ENCODE peak calls at places on chromosomes 16 and 17, in five cellular contexts. P is GM10248, Q is H1, O is right atrium auricular region, C is PC-9. M is an unnamed sample.

GRCh38 chr17:17790673-17791464 is 45.9 kb downstream of the SREBF1 start:
- DNase-seq in O (no peak), P (no peak), Q (no peak), C (no peak), M (no peak)

GRCh38 chr17:4666296-4666695 is 24.8 kb upstream of the ALOX15 start:
- DNase-seq in P (no peak), C (no peak), Q (no peak), O (no peak), M (no peak)

GRCh38 chr16:82481455-82481854 is 145.3 kb upstream of the CDH13 start:
- DNase-seq in Q (no peak), P (no peak), C (no peak), O (no peak), M (no peak)

GRCh38 chr16:57658130-57658877 is 9.8 kb upstream of the ADGRG3 start:
- DNase-seq in P (no peak), C (no peak), Q (no peak), O (no peak), M (no peak)

GRCh38 chr16:5603836-5604235 is 506.2 kb upstream of the EEF2KMT start:
- DNase-seq in P (no peak), C (no peak), Q (no peak), O (no peak), M (no peak)

GRCh38 chr17:29732613-29733012 is 109.9 kb upstream of the CORO6 start:
- DNase-seq in P (no peak), Q (no peak), C (peak), O (no peak), M (no peak)

GRCh38 chr17:4908301-4908700 is 5.4 kb upstream of the CHRNE start:
- DNase-seq in Q (no peak), C (no peak), O (no peak), P (no peak), M (no peak)

GRCh38 chr17:78130439-78131101 is at the start of gene TMC8:
- DNase-seq in C (no peak), Q (no peak), O (no peak), P (peak), M (no peak)

GRCh38 chr16:89170346-89171215 is 967 bp upstream of the CDH15 start:
- DNase-seq in C (peak), O (no peak), P (no peak), Q (peak), M (no peak)

GRCh38 chr16:54201200-54201599 is 85.4 kb downstream of the IRX3 start:
- DNase-seq in C (no peak), O (no peak), P (no peak), Q (no peak), M (no peak)

GRCh38 chr17:76005263-76006149 is 4.9 kb downstream of the CDK3 start:
- DNase-seq in O (peak), C (peak), Q (no peak), P (peak), M (peak)

GRCh38 chr16:54285414-54286066 is 1.0 kb downstream of the IRX3 start:
- DNase-seq in Q (no peak), P (no peak), O (no peak), C (peak), M (no peak)

GRCh38 chr16:16025214-16025968 is 76.0 kb downstream of the ABCC1 start:
- DNase-seq in C (no peak), Q (no peak), P (peak), O (peak), M (no peak)
- TF ChIP-seq CTCF in C (no peak), Q (no peak), P (no peak), O (no peak), M (no peak)

DNA sequence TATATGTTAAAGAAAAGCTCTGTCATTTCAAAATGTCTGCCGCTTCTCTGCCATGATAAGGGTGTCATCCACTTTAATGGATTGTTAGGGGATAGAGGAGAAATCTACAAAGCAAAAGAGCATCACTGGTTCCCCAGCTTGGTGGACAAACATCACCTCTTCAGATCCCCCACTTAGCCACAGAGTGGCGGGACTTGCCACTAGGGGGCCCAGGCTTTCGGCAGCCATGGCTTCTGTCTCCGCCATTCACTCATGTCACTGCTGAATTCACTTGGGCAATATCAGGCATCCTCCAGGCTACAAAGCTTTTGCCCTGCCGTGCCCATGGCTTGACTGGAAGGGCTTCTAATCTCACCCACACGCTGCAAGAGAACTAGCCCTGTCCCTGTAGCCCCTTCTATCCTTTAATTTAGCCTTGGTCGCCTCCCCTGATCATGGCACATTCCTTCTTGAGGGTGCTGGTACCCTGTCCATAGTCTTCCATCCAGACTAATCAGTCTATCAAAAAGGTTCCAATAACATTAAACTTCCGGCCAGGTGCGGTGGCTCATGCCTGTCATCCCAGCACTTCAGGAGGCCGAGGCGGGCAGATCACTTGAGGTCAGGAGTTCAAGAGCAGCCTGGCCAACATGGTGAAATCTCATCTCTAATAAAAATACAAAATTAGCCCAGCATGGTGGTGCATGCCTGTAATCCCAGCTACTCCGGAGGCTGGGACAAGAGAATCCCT is 34.7 kb downstream of the SBK1 start:
- DNase-seq in C (peak), O (peak), P (peak), Q (no peak), M (peak)
- TF ChIP-seq CTCF in C (peak), O (peak), P (peak), Q (peak), M (peak)

GRCh38 chr17:58487589-58488427 is at the start of gene HSF5:
- DNase-seq in P (peak), O (no peak), Q (no peak), C (no peak), M (peak)
- TF ChIP-seq CTCF in P (peak), O (peak), Q (peak), C (no peak), M (no peak)

DNA sequence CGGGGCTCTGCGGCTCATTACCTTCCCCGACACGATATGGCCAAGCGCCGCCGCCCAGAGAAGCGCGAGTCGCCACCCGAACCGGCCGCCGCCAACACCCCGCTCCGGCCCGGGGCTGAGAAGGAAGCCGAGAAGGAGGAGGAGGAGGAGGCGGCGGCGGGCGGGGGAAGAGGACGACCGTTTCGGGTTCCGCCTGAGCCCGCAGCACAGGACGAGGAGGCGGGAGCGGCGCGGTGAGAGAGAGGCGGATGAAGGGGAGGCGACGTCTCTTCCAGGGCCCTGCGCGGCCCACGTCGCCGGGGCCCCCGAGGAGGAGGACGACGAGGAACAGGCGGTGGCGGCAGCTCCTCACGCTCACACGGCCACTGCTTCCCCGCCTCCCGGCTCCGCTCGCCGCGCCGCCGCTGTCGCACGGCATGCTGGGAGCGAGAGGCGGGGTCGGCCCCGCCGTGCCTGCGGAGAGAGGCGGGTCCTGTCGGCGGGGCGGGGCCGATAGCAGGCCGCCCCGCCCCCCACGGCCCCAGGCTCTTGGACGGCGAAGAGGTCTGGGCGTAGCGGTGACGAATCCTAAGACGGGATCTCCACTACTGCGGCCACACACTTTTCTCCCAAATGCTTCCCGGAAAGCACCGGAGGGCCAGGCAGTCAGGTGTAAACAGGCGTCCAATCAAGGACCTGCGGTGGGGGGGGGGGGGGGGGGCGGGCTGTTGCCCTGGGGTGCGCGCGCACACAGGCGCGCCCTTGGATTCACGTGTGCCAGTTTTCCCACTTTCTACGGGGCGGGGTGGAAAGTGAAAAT is 97.3 kb upstream of the METTL9 start:
- DNase-seq in P (peak), C (peak), Q (peak), O (peak), M (peak)
- TF ChIP-seq CTCF in P (no peak), C (no peak), Q (no peak), O (peak), M (no peak)

DNA sequence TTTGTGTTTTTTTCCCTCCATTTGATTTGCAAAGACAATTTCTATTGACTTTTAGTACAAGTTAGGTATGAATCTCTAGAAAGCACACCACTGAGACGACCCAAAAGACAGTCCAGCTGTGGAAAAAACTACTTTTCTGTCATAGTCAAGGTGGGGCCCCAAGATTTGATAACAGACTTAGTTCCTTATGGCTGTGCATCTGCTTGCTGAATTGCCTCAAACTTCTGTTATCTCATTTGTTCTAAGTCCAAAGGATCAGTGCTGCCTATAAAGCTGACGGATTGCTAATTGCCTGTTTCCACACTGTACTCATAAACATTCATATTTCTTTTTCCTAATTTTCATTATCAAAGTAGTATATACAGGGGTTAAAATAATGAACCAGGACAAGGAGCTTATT is 180.8 kb downstream of the SPECC1 start:
- DNase-seq in Q (no peak), O (no peak), P (no peak), C (no peak), M (no peak)
- TF ChIP-seq CTCF in Q (no peak), O (no peak), P (no peak), C (no peak), M (no peak)

GRCh38 chr16:14641877-14642276 is 9.1 kb downstream of the BFAR start:
- DNase-seq in P (no peak), C (no peak), Q (no peak), O (no peak), M (no peak)
- TF ChIP-seq CTCF in P (no peak), C (no peak), Q (peak), O (no peak), M (no peak)

DNA sequence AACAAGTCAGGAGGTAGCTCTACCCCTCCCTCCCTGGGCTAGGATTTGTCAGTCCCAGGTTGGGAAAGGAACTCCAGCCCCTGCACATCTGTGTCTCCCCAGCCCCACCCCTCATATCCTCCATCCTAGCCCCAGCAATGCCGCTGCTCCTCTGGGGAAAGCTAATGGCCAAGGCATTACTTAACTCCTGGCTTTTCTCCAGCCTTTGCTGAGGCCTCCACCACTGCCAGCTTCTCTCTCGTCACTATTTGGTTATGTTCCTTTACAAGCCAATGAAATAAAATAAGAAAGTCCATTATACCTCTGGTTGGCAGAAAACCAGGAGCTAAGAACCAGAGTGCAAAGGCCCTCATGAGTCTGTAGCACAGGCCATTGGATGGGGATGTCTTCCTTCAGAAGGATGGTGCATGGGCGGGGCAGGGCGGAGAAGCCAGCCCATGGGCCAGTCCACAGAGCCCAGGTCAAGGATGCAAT is 171.0 kb downstream of the CCDC182 start:
- DNase-seq in P (no peak), C (no peak), O (peak), Q (no peak), M (no peak)
- TF ChIP-seq CTCF in P (no peak), C (no peak), O (no peak), Q (no peak), M (no peak)

GRCh38 chr16:67959930-67960329 is 8.5 kb downstream of the SLC12A4 start:
- DNase-seq in O (no peak), P (no peak), C (no peak), Q (no peak), M (no peak)
- TF ChIP-seq CTCF in O (no peak), P (no peak), C (no peak), Q (no peak), M (no peak)

M was measured in activated B cell treated with CpG ODN at 0.5 μM for 24 hours.